ENCODE peak calls at places on chromosomes 5 and 9, in four cellular contexts. Y, X, S and Z are unnamed samples.

GRCh38 chr5:175337680-175338079 is 106.3 kb downstream of the DRD1 start:
- DNase-seq in Y (no peak), X (no peak), S (no peak), Z (no peak)

GRCh38 chr9:37551468-37551867 is 24.7 kb downstream of the FBXO10 start:
- DNase-seq in Y (no peak), X (no peak), S (no peak), Z (no peak)

GRCh38 chr5:171801-172331 is 19.4 kb upstream of the LRRC14B start:
- DNase-seq in Y (no peak), X (no peak), S (no peak), Z (no peak)

GRCh38 chr5:177154003-177154643 is 20.6 kb downstream of the NSD1 start:
- DNase-seq in Y (no peak), X (peak), S (no peak), Z (no peak)

GRCh38 chr9:119963798-119964372 is 594.6 kb upstream of the BRINP1 start:
- DNase-seq in Y (no peak), X (peak), S (no peak), Z (no peak)

GRCh38 chr5:112418412-112419049 is 546 bp downstream of the EPB41L4A start:
- DNase-seq in Y (no peak), X (no peak), S (no peak), Z (no peak)

GRCh38 chr5:167916261-167916660 is 375.2 kb upstream of the WWC1 start:
- DNase-seq in Y (no peak), X (no peak), S (no peak), Z (no peak)

GRCh38 chr9:133374612-133375115 is 1.2 kb downstream of the SURF4 start:
- DNase-seq in Y (no peak), X (peak), S (no peak), Z (no peak)

GRCh38 chr9:88173378-88173999 is 35.2 kb upstream of the SPATA31C2 start:
- DNase-seq in Y (no peak), X (peak), S (no peak), Z (no peak)

GRCh38 chr5:126490167-126490937 is 67.1 kb downstream of the GRAMD2B start:
- DNase-seq in Y (no peak), X (no peak), S (peak), Z (peak)

GRCh38 chr5:71631070-71631469 is 43.9 kb downstream of the MCCC2 start:
- DNase-seq in Y (no peak), X (no peak), S (no peak), Z (no peak)

GRCh38 chr5:34616665-34617064 is 39.5 kb upstream of the RAI14 start:
- DNase-seq in Y (peak), X (no peak), S (no peak), Z (no peak)

GRCh38 chr9:113343732-113344231 is 3.7 kb upstream of the WDR31 start:
- DNase-seq in Y (peak), X (peak), S (peak), Z (peak)

GRCh38 chr9:70557665-70558419 is 143.4 kb upstream of the KLF9 start:
- DNase-seq in Y (no peak), X (no peak), S (no peak), Z (no peak)

GRCh38 chr9:133090752-133091325 is 29.1 kb downstream of the CEL start:
- DNase-seq in Y (no peak), X (no peak), S (no peak), Z (no peak)

GRCh38 chr5:165525268-165525667 is 2019.8 kb downstream of the MAT2B start:
- DNase-seq in Y (no peak), X (no peak), S (no peak), Z (no peak)